ENCODE peak calls at places on chromosomes 2 and 18, in six cellular contexts. S, X, Q, B, R and D are unnamed samples.

GRCh38 chr2:217371681-217372297 is 511.9 kb upstream of the TNP1 start:
- DNase-seq in R (no peak), B (no peak), S (no peak), Q (peak), X (no peak), D (no peak)

GRCh38 chr2:175036582-175037018 is 31.4 kb upstream of the CHN1 start:
- DNase-seq in Q (peak), X (no peak), R (no peak), S (no peak), B (peak), D (no peak)

GRCh38 chr2:160257015-160257741 is 57.1 kb upstream of the ITGB6 start:
- DNase-seq in X (no peak), S (no peak), B (peak), Q (no peak), R (no peak), D (no peak)

GRCh38 chr18:39751926-39752325 is 2186.3 kb upstream of the CELF4 start:
- DNase-seq in S (no peak), B (no peak), X (no peak), Q (no peak), R (no peak), D (no peak)

GRCh38 chr2:232235716-232236115 is 142.8 kb upstream of the ALPP start:
- DNase-seq in R (no peak), B (no peak), S (no peak), Q (no peak), X (no peak), D (no peak)

GRCh38 chr2:165274698-165275097 is 35.5 kb downstream of the SCN2A start:
- DNase-seq in R (peak), X (no peak), B (no peak), S (peak), Q (peak), D (no peak)

GRCh38 chr18:9782073-9782857 is 74.2 kb downstream of the RAB31 start:
- DNase-seq in S (no peak), X (no peak), B (peak), R (no peak), Q (peak), D (no peak)

GRCh38 chr2:119455066-119455718 is 23.5 kb downstream of the TMEM37 start:
- DNase-seq in Q (no peak), R (no peak), X (no peak), B (no peak), S (no peak), D (no peak)